ENCODE peak calls at places on chromosomes 6 and 20, in ten cellular contexts. K is A549, X is GM20000, Q is RWPE1, I is GM12865, G is GM10248, T is neural crest cell, Z is testis, O is AG04450, R is choroid plexus epithelial cell. H is an unnamed sample.

GRCh38 chr6:26020983-26021349 is 58.4 kb downstream of the TRIM38 start:
- DNase-seq in K (peak; percentile 75), X (no peak), Q (peak; percentile 15), I (peak; percentile 87), G (no peak), T (peak; percentile 54), Z (peak; percentile 57), O (no peak), R (peak; percentile 74), H (no peak)

GRCh38 chr6:31287621-31288020 is 15.7 kb upstream of the HLA-C start:
- DNase-seq in K (no peak), X (no peak), Q (no peak), I (no peak), G (no peak), T (no peak), Z (no peak), O (no peak), R (no peak), H (no peak)

GRCh38 chr6:100132005-100132404 is 138.0 kb upstream of the MCHR2 start:
- DNase-seq in K (no peak), X (no peak), Q (no peak), I (peak; percentile 2), G (no peak), T (no peak), Z (no peak), O (no peak), R (no peak), H (no peak)

GRCh38 chr6:89346433-89346832 is 6.1 kb downstream of the UBE2J1 start:
- DNase-seq in K (no peak), X (no peak), Q (no peak), I (no peak), G (no peak), T (no peak), Z (no peak), O (no peak), R (peak; percentile 19), H (no peak)

GRCh38 chr20:32569380-32570305 is 15.5 kb downstream of the NOL4L start:
- DNase-seq in K (no peak), X (no peak), Q (no peak), I (no peak), G (no peak), T (no peak), Z (no peak), O (no peak), R (peak; percentile 33), H (no peak)

GRCh38 chr6:166277892-166278578 is 30.2 kb downstream of the PRR18 start:
- DNase-seq in K (no peak), X (no peak), Q (no peak), I (peak; percentile 74), G (no peak), T (no peak), Z (no peak), O (no peak), R (no peak), H (no peak)

GRCh38 chr6:131225127-131225526 is 89.9 kb downstream of the AKAP7 start:
- DNase-seq in K (no peak), X (no peak), Q (no peak), I (no peak), G (no peak), T (no peak), Z (no peak), O (no peak), R (no peak), H (no peak)

GRCh38 chr20:34316191-34316814 is 13.1 kb upstream of the AHCY start:
- DNase-seq in K (peak; percentile 45), X (no peak), Q (peak; percentile 84), I (no peak), G (no peak), T (no peak), Z (no peak), O (no peak), R (peak; percentile 71), H (no peak)

GRCh38 chr6:124027392-124027791 is 223.7 kb downstream of the NKAIN2 start:
- DNase-seq in K (no peak), X (no peak), Q (no peak), I (no peak), G (no peak), T (no peak), Z (no peak), O (no peak), R (no peak), H (no peak)

GRCh38 chr6:53497905-53498304 is 47.0 kb downstream of the GCLC start:
- DNase-seq in K (no peak), X (no peak), Q (no peak), I (no peak), G (no peak), T (no peak), Z (no peak), O (no peak), R (no peak), H (no peak)

GRCh38 chr6:53499094-53499493 is 45.8 kb downstream of the GCLC start:
- DNase-seq in K (no peak), X (no peak), Q (no peak), I (no peak), G (no peak), T (no peak), Z (no peak), O (no peak), R (no peak), H (no peak)

GRCh38 chr6:53503060-53503459 is 41.8 kb downstream of the GCLC start:
- DNase-seq in K (no peak), X (no peak), Q (no peak), I (no peak), G (no peak), T (no peak), Z (no peak), O (no peak), R (no peak), H (no peak)

GRCh38 chr6:53496797-53497196 is 48.1 kb downstream of the GCLC start:
- DNase-seq in K (peak; percentile 73), X (no peak), Q (peak; percentile 77), I (no peak), G (no peak), T (no peak), Z (no peak), O (peak; percentile 78), R (peak; percentile 96), H (no peak)

GRCh38 chr6:53500095-53500494 is 44.8 kb downstream of the GCLC start:
- DNase-seq in K (no peak), X (no peak), Q (no peak), I (no peak), G (no peak), T (no peak), Z (no peak), O (no peak), R (no peak), H (no peak)
- TF ChIP-seq CTCF in K (no peak), X (no peak), Q (no peak), I (no peak), G (no peak), T (no peak), Z (no peak), O (no peak), R (no peak), H (no peak)

GRCh38 chr6:70292144-70292543 is 10.7 kb downstream of the COL9A1 start:
- DNase-seq in K (no peak), X (no peak), Q (no peak), I (no peak), G (no peak), T (no peak), Z (no peak), O (no peak), R (no peak), H (no peak)

DNA sequence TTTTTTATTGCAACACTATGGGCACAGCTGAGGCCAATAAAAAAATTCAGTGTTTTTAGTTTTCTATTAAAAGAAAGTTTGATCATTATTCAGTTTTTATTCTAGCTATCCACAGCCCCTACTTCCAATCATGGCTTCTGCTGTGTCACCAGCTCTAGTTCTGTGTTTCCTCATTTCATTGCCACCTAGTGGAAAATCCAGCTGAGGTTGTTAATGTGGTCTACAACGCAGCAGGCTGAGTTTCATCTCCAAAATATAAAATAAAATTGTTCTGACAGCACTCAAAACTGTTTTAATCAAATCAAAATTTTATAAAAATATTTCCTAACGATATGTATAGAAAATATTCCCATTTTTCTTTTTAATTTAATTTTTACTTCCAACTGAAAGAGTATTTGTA is 13.6 kb downstream of the COL9A1 start:
- DNase-seq in K (peak; percentile 11), X (no peak), Q (no peak), I (no peak), G (no peak), T (no peak), Z (no peak), O (no peak), R (peak; percentile 2), H (no peak)
- TF ChIP-seq CTCF in K (peak; percentile 9), X (no peak), Q (no peak), I (no peak), G (no peak), T (peak; percentile 46), Z (no peak), O (no peak), R (peak; percentile 33), H (peak; percentile 69)

GRCh38 chr6:113719056-113719455 is 138.1 kb upstream of the MARCKS start:
- DNase-seq in K (peak; percentile 38), X (no peak), Q (no peak), I (no peak), G (no peak), T (no peak), Z (no peak), O (no peak), R (no peak), H (no peak)

GRCh38 chr6:113718588-113718987 is 138.6 kb upstream of the MARCKS start:
- DNase-seq in K (no peak), X (no peak), Q (no peak), I (no peak), G (no peak), T (no peak), Z (no peak), O (no peak), R (no peak), H (no peak)

GRCh38 chr6:113710110-113710509 is 147.0 kb upstream of the MARCKS start:
- DNase-seq in K (no peak), X (no peak), Q (no peak), I (no peak), G (no peak), T (no peak), Z (no peak), O (no peak), R (no peak), H (no peak)

GRCh38 chr6:113719545-113719944 is 137.6 kb upstream of the MARCKS start:
- DNase-seq in K (peak; percentile 4), X (no peak), Q (no peak), I (no peak), G (no peak), T (no peak), Z (no peak), O (no peak), R (peak; percentile 50), H (no peak)

DNA sequence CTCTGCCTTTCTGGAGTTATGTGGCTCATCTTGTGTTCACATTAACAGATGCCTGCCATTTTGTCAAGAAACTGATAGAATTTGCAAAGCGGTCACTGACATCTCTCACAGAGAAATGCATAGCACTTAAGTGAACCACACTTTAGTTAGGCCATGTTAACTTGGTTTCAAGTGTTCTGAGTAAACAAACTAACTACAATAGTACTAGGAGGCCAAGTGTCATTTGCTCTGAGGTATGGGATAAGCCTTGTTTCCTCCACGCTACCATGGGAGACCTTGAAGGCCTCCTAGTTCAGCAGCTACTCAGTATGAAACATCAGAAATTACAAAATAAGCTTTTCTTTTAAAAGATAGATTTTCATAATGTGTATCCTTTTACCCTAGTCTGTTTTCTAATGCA is 143.5 kb upstream of the MARCKS start:
- DNase-seq in K (no peak), X (no peak), Q (no peak), I (no peak), G (no peak), T (no peak), Z (no peak), O (no peak), R (no peak), H (no peak)
- TF ChIP-seq CTCF in K (no peak), X (no peak), Q (no peak), I (no peak), G (no peak), T (no peak), Z (no peak), O (no peak), R (no peak), H (no peak)

GRCh38 chr6:95133578-95133977 is 443.8 kb upstream of the MANEA start:
- DNase-seq in K (peak; percentile 12), X (no peak), Q (peak; percentile 10), I (peak; percentile 1), G (no peak), T (no peak), Z (no peak), O (no peak), R (peak; percentile 54), H (no peak)
- TF ChIP-seq CTCF in K (no peak), X (no peak), Q (peak; percentile 62), I (no peak), G (no peak), T (peak; percentile 52), Z (no peak), O (peak; percentile 17), R (peak; percentile 49), H (peak; percentile 34)

H was measured in chondrocyte.